ENCODE peak calls at places on chromosomes 2 and 18, in five cellular contexts. P, B, E, J and D are unnamed samples.

GRCh38 chr2:170968205-170969003 is 39.4 kb downstream of the GORASP2 start:
- DNase-seq in P (no peak), E (no peak), B (no peak), J (no peak), D (no peak)

GRCh38 chr18:63348508-63349136 is 18.4 kb downstream of the KDSR start:
- DNase-seq in E (no peak), B (no peak), J (no peak), P (no peak), D (no peak)

GRCh38 chr2:52083214-52083613 is 1051.3 kb upstream of the NRXN1 start:
- DNase-seq in B (no peak), J (no peak), E (no peak), P (no peak), D (no peak)

GRCh38 chr2:177093384-177093783 is 119.2 kb upstream of the HNRNPA3 start:
- DNase-seq in J (no peak), B (no peak), P (no peak), E (no peak), D (no peak)

GRCh38 chr2:198080872-198081271 is 276.5 kb downstream of the PLCL1 start:
- DNase-seq in E (no peak), J (no peak), P (no peak), B (no peak), D (no peak)

GRCh38 chr2:11598228-11598731 is 64.4 kb downstream of the GREB1 start:
- DNase-seq in E (no peak), B (no peak), P (no peak), J (no peak), D (no peak)

GRCh38 chr2:238947920-238948710 is 100.2 kb downstream of the TWIST2 start:
- DNase-seq in B (peak; percentile 97), E (no peak), P (no peak), J (peak; percentile 37), D (no peak)

GRCh38 chr2:242029422-242030225 is 160.1 kb downstream of the RTP5 start:
- DNase-seq in J (no peak), B (no peak), E (no peak), P (no peak), D (no peak)

GRCh38 chr2:96396095-96396494 is 60.5 kb downstream of the NCAPH start:
- DNase-seq in J (no peak), P (no peak), B (no peak), E (no peak), D (no peak)

GRCh38 chr18:9147440-9148238 is 11.1 kb downstream of the ANKRD12 start:
- DNase-seq in E (no peak), B (peak; percentile 54), J (peak; percentile 81), P (peak; percentile 4), D (no peak)

GRCh38 chr2:26169226-26169625 is 3.7 kb upstream of the GAREM2 start:
- DNase-seq in J (no peak), E (no peak), P (no peak), B (no peak), D (no peak)

GRCh38 chr2:175004730-175004979 is 526 bp downstream of the CHN1 start:
- DNase-seq in E (no peak), J (no peak), P (no peak), B (no peak), D (no peak)

GRCh38 chr2:162477011-162477410 is 133.1 kb downstream of the GCA start:
- DNase-seq in B (peak; percentile 49), J (no peak), E (no peak), P (no peak), D (no peak)